ENCODE peak calls at places on chromosomes 5 and 9, in ten cellular contexts. W is NCI-H2029, N is aorta, J is pancreas, O is memory B cell, Q is heart left ventricle, B is PC-3, I is progenitor cell of endocrine pancreas, H is Peyer's patch, L is GOT3. Y is an unnamed sample.

GRCh38 chr5:100846722-100847121 is 56.4 kb downstream of the ST8SIA4 start:
- DNase-seq in W (no peak), N (no peak), J (no peak), O (no peak), Q (no peak), B (no peak), I (no peak), H (no peak), L (no peak), Y (no peak)

GRCh38 chr5:119814655-119815054 is 185.3 kb downstream of the FAM170A start:
- DNase-seq in W (no peak), N (no peak), J (no peak), O (no peak), Q (no peak), B (no peak), I (no peak), H (no peak), L (no peak), Y (no peak)

GRCh38 chr5:137622850-137623249 is 113.0 kb downstream of the KLHL3 start:
- DNase-seq in W (peak; percentile 80), N (peak; percentile 92), J (peak; percentile 91), O (peak; percentile 3), Q (peak; percentile 92), B (no peak), I (no peak), H (peak; percentile 23), L (no peak), Y (no peak)

GRCh38 chr5:147522435-147522834 is 12.6 kb upstream of the DPYSL3 start:
- DNase-seq in W (no peak), N (no peak), J (no peak), O (no peak), Q (no peak), B (peak; percentile 53), I (no peak), H (no peak), L (no peak), Y (peak; percentile 58)

GRCh38 chr5:174320051-174320450 is 274.5 kb downstream of the NSG2 start:
- DNase-seq in W (no peak), N (no peak), J (no peak), O (no peak), Q (no peak), B (no peak), I (no peak), H (no peak), L (no peak), Y (no peak)

GRCh38 chr9:124779368-124780059 is 2.6 kb downstream of the OLFML2A start:
- DNase-seq in W (no peak), N (peak; percentile 59), J (no peak), O (no peak), Q (peak; percentile 63), B (peak; percentile 88), I (no peak), H (no peak), L (no peak), Y (no peak)

GRCh38 chr5:34639852-34640626 is 16.1 kb upstream of the RAI14 start:
- DNase-seq in W (no peak), N (no peak), J (no peak), O (no peak), Q (no peak), B (no peak), I (no peak), H (no peak), L (no peak), Y (no peak)

GRCh38 chr5:65809817-65810531 is 88.0 kb downstream of the NLN start:
- DNase-seq in W (no peak), N (peak; percentile 80), J (no peak), O (no peak), Q (peak; percentile 63), B (peak; percentile 71), I (no peak), H (no peak), L (no peak), Y (peak; percentile 88)

GRCh38 chr9:113648586-113648985 is 185.1 kb downstream of the RGS3 start:
- DNase-seq in W (no peak), N (no peak), J (no peak), O (no peak), Q (no peak), B (no peak), I (no peak), H (no peak), L (no peak), Y (no peak)

GRCh38 chr9:127388037-127388855 is 8.7 kb upstream of the SLC2A8 start:
- DNase-seq in W (no peak), N (peak; percentile 45), J (no peak), O (no peak), Q (peak; percentile 56), B (peak; percentile 92), I (no peak), H (peak; percentile 54), L (peak; percentile 52), Y (no peak)

GRCh38 chr9:38421498-38422211 is 2.6 kb downstream of the IGFBPL1 start:
- DNase-seq in W (no peak), N (no peak), J (no peak), O (no peak), Q (no peak), B (no peak), I (no peak), H (no peak), L (no peak), Y (peak; percentile 88)

GRCh38 chr5:92916036-92916435 is 665.0 kb downstream of the NR2F1-AS1 start:
- DNase-seq in W (no peak), N (no peak), J (no peak), O (no peak), Q (no peak), B (peak; percentile 56), I (no peak), H (no peak), L (no peak), Y (no peak)

GRCh38 chr9:109705515-109705914 is 74.5 kb upstream of the PALM2AKAP2 start:
- DNase-seq in W (no peak), N (no peak), J (no peak), O (no peak), Q (no peak), B (peak; percentile 66), I (no peak), H (no peak), L (no peak), Y (no peak)

GRCh38 chr5:37615184-37615583 is 224.7 kb downstream of the GDNF start:
- DNase-seq in W (no peak), N (no peak), J (no peak), O (no peak), Q (no peak), B (no peak), I (no peak), H (no peak), L (no peak), Y (no peak)

GRCh38 chr5:76787237-76787636 is 31.6 kb upstream of the F2RL1 start:
- DNase-seq in W (peak; percentile 66), N (peak; percentile 68), J (peak; percentile 40), O (no peak), Q (peak; percentile 63), B (peak; percentile 63), I (no peak), H (no peak), L (no peak), Y (no peak)